ENCODE peak calls at places on chromosomes 7 and 10, in seven cellular contexts. One of them, this sample, is unnamed.

GRCh38 chr10:45673074-45673628 is 579 bp upstream of the ZFAND4 start:
- DNase-seq in lower lobe of right lung: no peak
- DNase-seq in A673: peak
- DNase-seq in bronchial epithelial cell: peak
- DNase-seq in ovary: no peak
- DNase-seq in heart left ventricle: peak
- DNase-seq in tibial artery: no peak
- DNase-seq in this sample: no peak

GRCh38 chr10:91340613-91341362 is 69.4 kb upstream of the HECTD2 start:
- DNase-seq in lower lobe of right lung: no peak
- DNase-seq in A673: peak
- DNase-seq in bronchial epithelial cell: peak
- DNase-seq in ovary: no peak
- DNase-seq in heart left ventricle: no peak
- DNase-seq in tibial artery: peak
- DNase-seq in this sample: no peak

GRCh38 chr10:78224602-78225001 is 190.9 kb downstream of the RPS24 start:
- DNase-seq in lower lobe of right lung: no peak
- DNase-seq in A673: no peak
- DNase-seq in bronchial epithelial cell: no peak
- DNase-seq in ovary: no peak
- DNase-seq in heart left ventricle: no peak
- DNase-seq in tibial artery: no peak
- DNase-seq in this sample: no peak

GRCh38 chr10:116098411-116099019 is 174.5 kb downstream of the GFRA1 start:
- DNase-seq in lower lobe of right lung: no peak
- DNase-seq in A673: no peak
- DNase-seq in bronchial epithelial cell: no peak
- DNase-seq in ovary: no peak
- DNase-seq in heart left ventricle: no peak
- DNase-seq in tibial artery: no peak
- DNase-seq in this sample: no peak

GRCh38 chr7:20508109-20508508 is 107.4 kb upstream of the ABCB5 start:
- DNase-seq in lower lobe of right lung: no peak
- DNase-seq in A673: peak
- DNase-seq in bronchial epithelial cell: peak
- DNase-seq in ovary: no peak
- DNase-seq in heart left ventricle: no peak
- DNase-seq in tibial artery: no peak
- DNase-seq in this sample: peak

GRCh38 chr7:35248576-35249536 is 5.0 kb downstream of the TBX20 start:
- DNase-seq in lower lobe of right lung: no peak
- DNase-seq in A673: no peak
- DNase-seq in bronchial epithelial cell: no peak
- DNase-seq in ovary: no peak
- DNase-seq in heart left ventricle: no peak
- DNase-seq in tibial artery: no peak
- DNase-seq in this sample: no peak

GRCh38 chr10:112949875-112950507 is at the start of gene TCF7L2:
- DNase-seq in lower lobe of right lung: peak
- DNase-seq in A673: peak
- DNase-seq in bronchial epithelial cell: peak
- DNase-seq in ovary: peak
- DNase-seq in heart left ventricle: peak
- DNase-seq in tibial artery: peak
- DNase-seq in this sample: peak

GRCh38 chr10:110010076-110011069 is 2.6 kb downstream of the ADD3 start:
- DNase-seq in lower lobe of right lung: no peak
- DNase-seq in A673: no peak
- DNase-seq in bronchial epithelial cell: no peak
- DNase-seq in ovary: no peak
- DNase-seq in heart left ventricle: no peak
- DNase-seq in tibial artery: no peak
- DNase-seq in this sample: peak

GRCh38 chr7:149477494-149478443 is 16.9 kb upstream of the ZNF777 start:
- DNase-seq in lower lobe of right lung: no peak
- DNase-seq in A673: no peak
- DNase-seq in bronchial epithelial cell: no peak
- DNase-seq in ovary: no peak
- DNase-seq in heart left ventricle: no peak
- DNase-seq in tibial artery: no peak
- DNase-seq in this sample: no peak

GRCh38 chr7:70239930-70240329 is 641.7 kb downstream of the AUTS2 start:
- DNase-seq in lower lobe of right lung: no peak
- DNase-seq in A673: no peak
- DNase-seq in bronchial epithelial cell: no peak
- DNase-seq in ovary: no peak
- DNase-seq in heart left ventricle: no peak
- DNase-seq in tibial artery: no peak
- DNase-seq in this sample: no peak

GRCh38 chr7:404782-405488 is 114.7 kb downstream of the PDGFA start:
- DNase-seq in lower lobe of right lung: no peak
- DNase-seq in A673: no peak
- DNase-seq in bronchial epithelial cell: peak
- DNase-seq in ovary: no peak
- DNase-seq in heart left ventricle: no peak
- DNase-seq in tibial artery: no peak
- DNase-seq in this sample: no peak

GRCh38 chr7:23615331-23615730 is 18.1 kb downstream of the CCDC126 start:
- DNase-seq in lower lobe of right lung: no peak
- DNase-seq in A673: no peak
- DNase-seq in bronchial epithelial cell: no peak
- DNase-seq in ovary: no peak
- DNase-seq in heart left ventricle: no peak
- DNase-seq in tibial artery: no peak
- DNase-seq in this sample: no peak

GRCh38 chr7:2759736-2760097 is 71.7 kb downstream of the AMZ1 start:
- DNase-seq in lower lobe of right lung: no peak
- DNase-seq in A673: no peak
- DNase-seq in bronchial epithelial cell: no peak
- DNase-seq in ovary: peak
- DNase-seq in heart left ventricle: no peak
- DNase-seq in tibial artery: no peak
- DNase-seq in this sample: no peak

GRCh38 chr7:152076940-152077933 is 51.8 kb downstream of the GALNT11 start:
- DNase-seq in lower lobe of right lung: no peak
- DNase-seq in A673: no peak
- DNase-seq in bronchial epithelial cell: peak
- DNase-seq in ovary: no peak
- DNase-seq in heart left ventricle: no peak
- DNase-seq in tibial artery: no peak
- DNase-seq in this sample: no peak

GRCh38 chr7:4641667-4642467 is 40.2 kb upstream of the FOXK1 start:
- DNase-seq in lower lobe of right lung: peak
- DNase-seq in A673: peak
- DNase-seq in bronchial epithelial cell: peak
- DNase-seq in ovary: peak
- DNase-seq in heart left ventricle: peak
- DNase-seq in tibial artery: peak
- DNase-seq in this sample: peak
- TF ChIP-seq CTCF in lower lobe of right lung: peak
- TF ChIP-seq CTCF in A673: peak
- TF ChIP-seq CTCF in bronchial epithelial cell: peak
- TF ChIP-seq CTCF in ovary: no peak
- TF ChIP-seq CTCF in heart left ventricle: peak
- TF ChIP-seq CTCF in tibial artery: peak
- TF ChIP-seq CTCF in this sample: peak

DNA sequence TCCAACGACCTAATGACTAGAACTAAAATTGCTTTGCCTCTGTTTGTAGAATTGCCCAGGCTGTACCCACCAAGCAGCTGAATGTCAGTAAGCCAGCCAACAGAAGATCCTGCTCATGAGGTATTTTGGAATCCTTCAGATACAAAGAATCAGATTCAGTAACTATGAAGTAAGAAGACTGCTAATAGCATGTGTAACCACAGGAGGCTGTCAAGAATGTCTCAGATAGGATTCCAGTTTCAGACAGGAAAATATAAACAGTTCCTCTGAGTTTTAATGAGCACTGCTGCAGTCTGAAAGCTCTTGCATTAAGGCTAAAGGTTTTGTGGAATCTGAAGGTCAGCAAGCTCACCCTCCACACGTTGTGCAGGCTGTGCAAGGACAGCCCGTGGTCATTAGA is 112.6 kb upstream of the ADAM12 start:
- DNase-seq in lower lobe of right lung: no peak
- DNase-seq in A673: no peak
- DNase-seq in bronchial epithelial cell: no peak
- DNase-seq in ovary: no peak
- DNase-seq in heart left ventricle: no peak
- DNase-seq in tibial artery: no peak
- DNase-seq in this sample: no peak
- H3K4me3 ChIP-seq in lower lobe of right lung: no peak
- H3K4me3 ChIP-seq in A673: no peak
- H3K4me3 ChIP-seq in bronchial epithelial cell: no peak
- H3K4me3 ChIP-seq in ovary: no peak
- H3K4me3 ChIP-seq in heart left ventricle: no peak
- H3K4me3 ChIP-seq in tibial artery: no peak
- H3K4me3 ChIP-seq in this sample: no peak

GRCh38 chr7:130440527-130441365 is at the start of gene CEP41:
- DNase-seq in lower lobe of right lung: peak
- DNase-seq in A673: peak
- DNase-seq in bronchial epithelial cell: peak
- DNase-seq in ovary: peak
- DNase-seq in heart left ventricle: peak
- DNase-seq in tibial artery: peak
- DNase-seq in this sample: peak

GRCh38 chr7:130446285-130446684 is 5.5 kb upstream of the CEP41 start:
- DNase-seq in lower lobe of right lung: no peak
- DNase-seq in A673: no peak
- DNase-seq in bronchial epithelial cell: no peak
- DNase-seq in ovary: no peak
- DNase-seq in heart left ventricle: no peak
- DNase-seq in tibial artery: no peak
- DNase-seq in this sample: no peak

GRCh38 chr7:130441408-130441854 is 615 bp upstream of the CEP41 start:
- DNase-seq in lower lobe of right lung: no peak
- DNase-seq in A673: peak
- DNase-seq in bronchial epithelial cell: peak
- DNase-seq in ovary: no peak
- DNase-seq in heart left ventricle: no peak
- DNase-seq in tibial artery: no peak
- DNase-seq in this sample: no peak

GRCh38 chr7:130444230-130444629 is 3.4 kb upstream of the CEP41 start:
- DNase-seq in lower lobe of right lung: no peak
- DNase-seq in A673: no peak
- DNase-seq in bronchial epithelial cell: no peak
- DNase-seq in ovary: no peak
- DNase-seq in heart left ventricle: no peak
- DNase-seq in tibial artery: no peak
- DNase-seq in this sample: no peak

GRCh38 chr7:130445008-130445407 is 4.2 kb upstream of the CEP41 start:
- DNase-seq in lower lobe of right lung: no peak
- DNase-seq in A673: no peak
- DNase-seq in bronchial epithelial cell: no peak
- DNase-seq in ovary: no peak
- DNase-seq in heart left ventricle: no peak
- DNase-seq in tibial artery: no peak
- DNase-seq in this sample: no peak
- TF ChIP-seq CTCF in lower lobe of right lung: no peak
- TF ChIP-seq CTCF in A673: peak
- TF ChIP-seq CTCF in bronchial epithelial cell: no peak
- TF ChIP-seq CTCF in ovary: no peak
- TF ChIP-seq CTCF in heart left ventricle: no peak
- TF ChIP-seq CTCF in tibial artery: no peak
- TF ChIP-seq CTCF in this sample: no peak

DNA sequence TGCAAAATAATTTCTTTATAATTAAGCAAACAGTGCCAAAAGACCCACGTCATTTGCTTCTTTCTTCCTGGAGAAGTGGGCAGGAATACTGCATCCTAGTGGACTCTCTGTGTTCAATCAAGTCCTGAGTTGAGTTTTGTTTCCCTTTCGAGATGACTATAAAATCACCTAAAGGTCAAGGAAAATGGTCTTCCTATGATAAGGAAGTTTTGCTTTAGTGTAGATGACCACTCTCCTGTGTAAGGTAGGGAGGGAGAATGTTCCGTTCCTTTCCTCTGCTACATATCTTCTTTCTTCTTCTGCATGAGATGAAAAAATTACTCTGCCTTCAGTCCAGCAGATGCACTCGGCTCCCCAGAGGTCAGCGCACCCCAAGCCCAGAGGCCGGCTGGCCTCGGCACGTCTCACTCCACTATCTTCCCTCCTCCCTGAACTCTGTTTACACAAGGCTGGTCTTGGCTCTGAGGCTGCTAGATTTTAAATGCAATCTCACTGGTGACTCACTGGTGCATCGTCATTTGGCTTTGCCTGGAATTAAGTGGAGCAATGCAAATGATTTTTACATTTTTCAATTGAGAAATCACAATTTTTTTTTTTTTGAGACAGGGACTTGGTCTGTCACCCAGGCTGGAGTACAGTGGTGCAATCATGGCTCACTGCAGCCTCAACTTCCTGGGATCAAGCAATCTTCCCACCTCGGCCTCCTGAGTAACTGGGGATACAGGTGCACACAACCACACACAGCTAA is 18.6 kb upstream of the VDAC2 start:
- DNase-seq in lower lobe of right lung: peak
- DNase-seq in A673: no peak
- DNase-seq in bronchial epithelial cell: peak
- DNase-seq in ovary: peak
- DNase-seq in heart left ventricle: peak
- DNase-seq in tibial artery: peak
- DNase-seq in this sample: peak
- H3K4me3 ChIP-seq in lower lobe of right lung: no peak
- H3K4me3 ChIP-seq in A673: no peak
- H3K4me3 ChIP-seq in bronchial epithelial cell: no peak
- H3K4me3 ChIP-seq in ovary: no peak
- H3K4me3 ChIP-seq in heart left ventricle: peak
- H3K4me3 ChIP-seq in tibial artery: no peak
- H3K4me3 ChIP-seq in this sample: peak

GRCh38 chr7:78924581-78924980 is 528.9 kb downstream of the MAGI2 start:
- DNase-seq in lower lobe of right lung: no peak
- DNase-seq in A673: peak
- DNase-seq in bronchial epithelial cell: peak
- DNase-seq in ovary: no peak
- DNase-seq in heart left ventricle: no peak
- DNase-seq in tibial artery: no peak
- DNase-seq in this sample: no peak
- TF ChIP-seq CTCF in lower lobe of right lung: no peak
- TF ChIP-seq CTCF in A673: peak
- TF ChIP-seq CTCF in bronchial epithelial cell: peak
- TF ChIP-seq CTCF in ovary: no peak
- TF ChIP-seq CTCF in heart left ventricle: peak
- TF ChIP-seq CTCF in tibial artery: peak
- TF ChIP-seq CTCF in this sample: peak

DNA sequence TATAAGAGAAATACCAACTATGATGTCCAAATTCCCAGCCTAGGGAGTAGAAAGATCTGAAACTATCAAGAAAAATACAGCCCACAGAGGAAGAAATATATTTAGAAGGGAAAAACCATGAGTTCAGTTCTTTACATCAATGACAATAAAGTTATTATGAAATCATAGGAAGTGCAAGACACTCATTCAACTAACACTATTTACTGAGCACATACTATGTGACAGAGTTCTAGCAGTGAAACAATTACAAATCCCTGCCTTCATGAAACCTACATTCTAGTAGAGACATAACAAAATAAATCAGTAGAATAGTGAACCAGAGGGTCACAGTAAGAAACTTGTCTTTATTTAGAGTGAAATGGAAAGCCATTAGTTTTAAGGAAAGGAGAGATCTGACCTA is 2.1 kb downstream of the NDUFA5 start:
- DNase-seq in lower lobe of right lung: no peak
- DNase-seq in A673: no peak
- DNase-seq in bronchial epithelial cell: no peak
- DNase-seq in ovary: no peak
- DNase-seq in heart left ventricle: no peak
- DNase-seq in tibial artery: no peak
- DNase-seq in this sample: no peak
- H3K4me3 ChIP-seq in lower lobe of right lung: no peak
- H3K4me3 ChIP-seq in A673: no peak
- H3K4me3 ChIP-seq in bronchial epithelial cell: no peak
- H3K4me3 ChIP-seq in ovary: no peak
- H3K4me3 ChIP-seq in heart left ventricle: peak
- H3K4me3 ChIP-seq in tibial artery: no peak
- H3K4me3 ChIP-seq in this sample: no peak

GRCh38 chr7:101397770-101398324 is 35.2 kb downstream of the COL26A1 start:
- DNase-seq in lower lobe of right lung: no peak
- DNase-seq in A673: no peak
- DNase-seq in bronchial epithelial cell: no peak
- DNase-seq in ovary: no peak
- DNase-seq in heart left ventricle: no peak
- DNase-seq in tibial artery: no peak
- DNase-seq in this sample: no peak
- TF ChIP-seq CTCF in lower lobe of right lung: no peak
- TF ChIP-seq CTCF in A673: no peak
- TF ChIP-seq CTCF in bronchial epithelial cell: no peak
- TF ChIP-seq CTCF in ovary: no peak
- TF ChIP-seq CTCF in heart left ventricle: no peak
- TF ChIP-seq CTCF in tibial artery: no peak
- TF ChIP-seq CTCF in this sample: no peak

This sample was measured in LNCaP clone FGC.